ENCODE peak calls at places on chromosomes 3 and 15, in four cellular contexts. X is right lobe of liver, U is colonic mucosa, R is sigmoid colon. D is an unnamed sample.

GRCh38 chr15:88657326-88658069 is 18.7 kb downstream of the ISG20 start:
- DNase-seq in X (peak; percentile 40), U (no peak), R (peak; percentile 68), D (no peak)

GRCh38 chr3:119323401-119324107 is 29.4 kb downstream of the ARHGAP31 start:
- DNase-seq in X (no peak), U (no peak), R (no peak), D (no peak)

GRCh38 chr3:28846948-28847527 is 433.8 kb upstream of the RBMS3 start:
- DNase-seq in R (no peak), U (no peak), X (no peak), D (no peak)

GRCh38 chr3:29804044-29804443 is 523.2 kb downstream of the RBMS3 start:
- DNase-seq in U (no peak), R (no peak), X (no peak), D (no peak)

GRCh38 chr3:9352917-9353823 is 9.7 kb upstream of the THUMPD3 start:
- DNase-seq in X (peak; percentile 68), U (peak; percentile 79), R (peak; percentile 80), D (peak; percentile 67)

GRCh38 chr15:50676799-50677483 is 9.7 kb downstream of the TRPM7 start:
- DNase-seq in R (no peak), X (no peak), U (no peak), D (no peak)

GRCh38 chr3:53254810-53255359 is 937 bp downstream of the TKT start:
- DNase-seq in U (peak; percentile 87), X (peak; percentile 74), R (peak; percentile 88), D (peak; percentile 69)

GRCh38 chr3:188338081-188338480 is 184.1 kb downstream of the LPP start:
- DNase-seq in X (no peak), R (no peak), U (no peak), D (no peak)

GRCh38 chr3:42814246-42814645 is 5.0 kb downstream of the ACKR2 start:
- DNase-seq in U (no peak), X (no peak), R (no peak), D (no peak)

GRCh38 chr3:49357466-49358216 is 512 bp downstream of the GPX1 start:
- DNase-seq in R (peak; percentile 80), U (peak; percentile 47), X (peak; percentile 65), D (peak; percentile 29)

GRCh38 chr15:60476713-60477112 is 2.2 kb downstream of the ICE2 start:
- DNase-seq in U (no peak), X (no peak), R (no peak), D (no peak)

GRCh38 chr3:17752441-17752840 is 10.0 kb upstream of the TBC1D5 start:
- DNase-seq in X (no peak), U (no peak), R (no peak), D (no peak)

GRCh38 chr15:68227806-68228142 is 1.8 kb downstream of the CLN6 start:
- DNase-seq in U (no peak), X (no peak), R (no peak), D (no peak)

GRCh38 chr15:48962662-48963523 is 826 bp downstream of the SHC4 start:
- DNase-seq in R (peak; percentile 70), U (no peak), X (peak; percentile 61), D (peak; percentile 33)

GRCh38 chr3:124600765-124601164 is 129.5 kb upstream of the UMPS start:
- DNase-seq in X (no peak), R (no peak), U (no peak), D (no peak)

GRCh38 chr3:101725192-101725889 is 927 bp downstream of the CEP97 start:
- DNase-seq in R (peak; percentile 67), U (peak; percentile 55), X (peak; percentile 53), D (peak; percentile 8)

GRCh38 chr15:55289011-55289572 is 521 bp downstream of the RAB27A start:
- DNase-seq in R (peak; percentile 72), X (peak; percentile 62), U (peak; percentile 44), D (peak; percentile 39)

GRCh38 chr3:31008986-31009385 is 114.5 kb upstream of the GADL1 start:
- DNase-seq in U (no peak), X (no peak), R (no peak), D (no peak)

GRCh38 chr3:23874359-23875120 is 42.2 kb downstream of the NKIRAS1 start:
- DNase-seq in R (no peak), U (no peak), X (no peak), D (no peak)

GRCh38 chr3:194006-194405 is 2.6 kb upstream of the CHL1 start:
- DNase-seq in X (no peak), U (no peak), R (no peak), D (no peak)
- H3K27me3 ChIP-seq in X (peaks cover 8% of the 10 kb centered on the region), U (peaks cover 4% of the 10 kb centered on the region), R (peaks cover 4% of the 10 kb centered on the region), D (no peaks in the 10 kb centered on the region)

GRCh38 chr15:69532066-69532465 is 79.4 kb downstream of the RPLP1 start:
- DNase-seq in R (no peak), U (no peak), X (peak; percentile 33), D (no peak)

GRCh38 chr15:69532856-69533255 is 80.2 kb downstream of the RPLP1 start:
- DNase-seq in R (no peak), U (no peak), X (no peak), D (no peak)

GRCh38 chr15:69531302-69532027 is 78.8 kb downstream of the RPLP1 start:
- DNase-seq in R (no peak), X (peak; percentile 27), U (no peak), D (no peak)

GRCh38 chr15:69529141-69529540 is 76.5 kb downstream of the RPLP1 start:
- DNase-seq in U (no peak), X (peak; percentile 5), R (no peak), D (no peak)

GRCh38 chr15:69530234-69530633 is 77.6 kb downstream of the RPLP1 start:
- DNase-seq in X (no peak), U (no peak), R (no peak), D (no peak)
- H3K27me3 ChIP-seq in X (no peaks in the 10 kb centered on the region), U (no peaks in the 10 kb centered on the region), R (no peaks in the 10 kb centered on the region), D (no peaks in the 10 kb centered on the region)

GRCh38 chr15:57580866-57581265 is 10.8 kb upstream of the MYZAP start:
- DNase-seq in X (peak; percentile 52), R (no peak), U (peak; percentile 75), D (no peak)

GRCh38 chr15:57578288-57578900 is 13.3 kb upstream of the MYZAP start:
- DNase-seq in U (no peak), R (no peak), X (no peak), D (no peak)

GRCh38 chr15:57580428-57580827 is 11.3 kb upstream of the MYZAP start:
- DNase-seq in R (no peak), X (no peak), U (no peak), D (no peak)

GRCh38 chr15:57583282-57583681 is 8.4 kb upstream of the MYZAP start:
- DNase-seq in U (no peak), R (no peak), X (no peak), D (no peak)

DNA sequence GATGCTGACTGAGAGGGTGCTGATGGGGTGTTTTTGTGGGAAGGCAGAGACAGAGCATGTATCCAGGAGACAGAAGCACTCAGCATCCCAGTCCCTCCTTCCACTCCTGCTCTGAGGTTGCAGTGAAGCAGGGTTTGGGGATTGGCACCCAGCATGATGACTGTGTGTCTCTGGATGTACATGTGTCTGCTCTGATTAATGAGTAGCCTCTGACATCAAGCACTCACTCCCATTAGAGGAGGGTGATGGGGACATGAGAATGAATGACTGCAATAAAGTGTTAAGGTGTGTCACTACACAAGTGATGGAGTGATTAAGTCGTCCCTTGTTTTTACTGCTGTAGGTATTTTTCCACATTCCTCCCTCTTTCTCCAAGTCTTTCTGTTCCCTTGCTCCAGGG is 9.6 kb upstream of the MYZAP start:
- DNase-seq in X (no peak), U (no peak), R (no peak), D (no peak)
- H3K27me3 ChIP-seq in X (no peaks in the 10 kb centered on the region), U (no peaks in the 10 kb centered on the region), R (no peaks in the 10 kb centered on the region), D (no peaks in the 10 kb centered on the region)

DNA sequence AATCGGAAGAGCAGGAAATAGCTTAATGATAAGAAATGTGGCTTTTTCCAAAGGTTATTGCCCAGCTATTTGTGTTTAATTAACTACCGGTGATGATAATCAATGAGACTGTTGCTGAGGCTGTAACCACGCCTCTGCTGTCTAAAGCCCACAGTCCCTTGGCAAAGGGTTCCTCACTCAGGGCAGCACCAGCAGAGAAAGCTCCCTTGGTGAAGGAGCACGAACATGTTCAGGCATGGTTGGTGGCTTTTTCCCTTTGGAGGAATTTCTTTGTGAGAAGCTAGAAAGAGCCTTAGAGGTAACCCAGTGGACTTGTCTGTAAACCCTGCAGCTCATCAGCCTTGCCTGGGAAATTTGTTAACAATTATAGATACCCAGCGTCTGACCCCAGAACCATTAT is 7.5 kb upstream of the ST6GAL1 start:
- DNase-seq in U (no peak), R (no peak), X (no peak), D (peak; percentile 74)
- H3K27me3 ChIP-seq in U (no peaks in the 10 kb centered on the region), R (no peaks in the 10 kb centered on the region), X (no peaks in the 10 kb centered on the region), D (no peaks in the 10 kb centered on the region)

GRCh38 chr15:37483779-37484178 is 383.4 kb upstream of the MEIS2 start:
- DNase-seq in U (no peak), R (no peak), X (no peak), D (no peak)
- H3K27me3 ChIP-seq in U (no peaks in the 10 kb centered on the region), R (no peaks in the 10 kb centered on the region), X (no peaks in the 10 kb centered on the region), D (no peaks in the 10 kb centered on the region)

GRCh38 chr15:65970937-65971740 is 101.8 kb downstream of the RAB11A start:
- DNase-seq in U (no peak), R (no peak), X (no peak), D (no peak)
- H3K27me3 ChIP-seq in U (peaks cover 5% of the 10 kb centered on the region), R (no peaks in the 10 kb centered on the region), X (no peaks in the 10 kb centered on the region), D (peaks cover 2% of the 10 kb centered on the region)

GRCh38 chr3:189803254-189803653 is 172.1 kb downstream of the TP63 start:
- DNase-seq in R (no peak), U (no peak), X (no peak), D (no peak)

GRCh38 chr3:189797103-189797850 is 166.1 kb downstream of the TP63 start:
- DNase-seq in X (no peak), R (no peak), U (no peak), D (no peak)

GRCh38 chr3:189794518-189794917 is 163.3 kb downstream of the TP63 start:
- DNase-seq in U (no peak), X (no peak), R (no peak), D (no peak)

GRCh38 chr3:189800436-189800835 is 169.2 kb downstream of the TP63 start:
- DNase-seq in R (no peak), U (no peak), X (no peak), D (no peak)

GRCh38 chr3:189799366-189799765 is 168.2 kb downstream of the TP63 start:
- DNase-seq in X (no peak), U (no peak), R (no peak), D (no peak)
- H3K27me3 ChIP-seq in X (no peaks in the 10 kb centered on the region), U (no peaks in the 10 kb centered on the region), R (no peaks in the 10 kb centered on the region), D (no peaks in the 10 kb centered on the region)

GRCh38 chr3:115680802-115681345 is 57.6 kb downstream of the GAP43 start:
- DNase-seq in R (no peak), X (no peak), U (no peak), D (no peak)

GRCh38 chr3:115670911-115671310 is 47.6 kb downstream of the GAP43 start:
- DNase-seq in U (no peak), X (no peak), R (no peak), D (no peak)

GRCh38 chr3:115671761-115672455 is 48.6 kb downstream of the GAP43 start:
- DNase-seq in U (no peak), X (no peak), R (no peak), D (no peak)

GRCh38 chr3:115673860-115674259 is 50.5 kb downstream of the GAP43 start:
- DNase-seq in U (no peak), X (no peak), R (no peak), D (no peak)

DNA sequence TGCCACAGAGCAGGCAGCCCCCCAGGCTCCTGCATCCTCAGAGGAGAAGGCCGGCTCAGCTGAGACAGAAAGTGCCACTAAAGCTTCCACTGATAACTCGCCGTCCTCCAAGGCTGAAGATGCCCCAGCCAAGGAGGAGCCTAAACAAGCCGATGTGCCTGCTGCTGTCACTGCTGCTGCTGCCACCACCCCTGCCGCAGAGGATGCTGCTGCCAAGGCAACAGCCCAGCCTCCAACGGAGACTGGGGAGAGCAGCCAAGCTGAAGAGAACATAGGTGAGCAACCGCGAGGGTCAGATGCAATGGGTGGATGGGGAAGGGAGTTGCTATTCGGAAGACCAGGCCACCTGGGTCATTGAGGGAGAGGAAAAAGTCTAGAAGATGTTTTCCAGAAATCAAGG is 53.0 kb downstream of the GAP43 start:
- DNase-seq in U (no peak), R (no peak), X (no peak), D (no peak)
- H3K27me3 ChIP-seq in U (no peaks in the 10 kb centered on the region), R (no peaks in the 10 kb centered on the region), X (no peaks in the 10 kb centered on the region), D (peaks cover 3% of the 10 kb centered on the region)

D was measured in prostate gland.